ENCODE peak calls at places on chromosomes 2 and 18, in eight cellular contexts. Q is left lung, M is left ventricle myocardium inferior, F is colonic mucosa, S is breast epithelium, I is HCT116, A is HFF-Myc, T is Calu3. P is an unnamed sample.

GRCh38 chr2:190879474-190880373 is 897 bp upstream of the GLS start:
- DNase-seq in Q (no peak), M (no peak), F (no peak), S (no peak), I (no peak), A (no peak), T (no peak), P (no peak)

GRCh38 chr2:171409436-171409971 is 24.3 kb downstream of the METTL8 start:
- DNase-seq in Q (no peak), M (no peak), F (no peak), S (no peak), I (no peak), A (no peak), T (no peak), P (no peak)

GRCh38 chr2:198499539-198499938 is 695.1 kb downstream of the PLCL1 start:
- DNase-seq in Q (peak; percentile 33), M (peak; percentile 22), F (no peak), S (no peak), I (no peak), A (no peak), T (no peak), P (no peak)

GRCh38 chr2:197464180-197464579 is 10.8 kb downstream of the COQ10B start:
- DNase-seq in Q (no peak), M (no peak), F (no peak), S (no peak), I (no peak), A (no peak), T (no peak), P (no peak)

GRCh38 chr2:163593941-163594340 is 141.9 kb downstream of the FIGN start:
- DNase-seq in Q (no peak), M (no peak), F (no peak), S (no peak), I (no peak), A (no peak), T (no peak), P (no peak)

GRCh38 chr2:3111267-3111666 is 266.4 kb downstream of the EIPR1 start:
- DNase-seq in Q (no peak), M (no peak), F (peak; percentile 7), S (no peak), I (no peak), A (no peak), T (no peak), P (no peak)

GRCh38 chr2:10360460-10361219 is 57.9 kb downstream of the HPCAL1 start:
- DNase-seq in Q (no peak), M (no peak), F (no peak), S (no peak), I (no peak), A (no peak), T (no peak), P (no peak)

GRCh38 chr2:5227062-5227699 is 465.0 kb upstream of the SOX11 start:
- DNase-seq in Q (no peak), M (no peak), F (no peak), S (peak; percentile 38), I (no peak), A (no peak), T (no peak), P (no peak)

GRCh38 chr18:35376393-35376741 is 770 bp downstream of the ZNF396 start:
- DNase-seq in Q (peak; percentile 51), M (peak; percentile 22), F (peak; percentile 25), S (peak; percentile 22), I (no peak), A (no peak), T (peak; percentile 29), P (no peak)

GRCh38 chr2:201432551-201433388 is 18.5 kb downstream of the TRAK2 start:
- DNase-seq in Q (no peak), M (no peak), F (no peak), S (no peak), I (no peak), A (no peak), T (no peak), P (no peak)

GRCh38 chr2:116952254-116952653 is 862.2 kb upstream of the DDX18 start:
- DNase-seq in Q (no peak), M (no peak), F (peak; percentile 17), S (no peak), I (no peak), A (no peak), T (peak; percentile 2), P (no peak)

GRCh38 chr2:132581917-132582316 is 88.1 kb downstream of the LYPD1 start:
- DNase-seq in Q (peak; percentile 39), M (no peak), F (peak; percentile 29), S (peak; percentile 25), I (no peak), A (no peak), T (no peak), P (no peak)

GRCh38 chr2:166516712-166517303 is 22.8 kb upstream of the SCN7A start:
- DNase-seq in Q (no peak), M (no peak), F (no peak), S (no peak), I (no peak), A (no peak), T (peak; percentile 43), P (no peak)

GRCh38 chr2:232014681-232015080 is 53.2 kb downstream of the DIS3L2 start:
- DNase-seq in Q (no peak), M (no peak), F (no peak), S (no peak), I (no peak), A (no peak), T (no peak), P (no peak)

GRCh38 chr2:182360012-182360662 is 66.7 kb downstream of the PDE1A start:
- DNase-seq in Q (peak; percentile 33), M (no peak), F (peak; percentile 52), S (no peak), I (no peak), A (no peak), T (peak; percentile 53), P (no peak)

DNA sequence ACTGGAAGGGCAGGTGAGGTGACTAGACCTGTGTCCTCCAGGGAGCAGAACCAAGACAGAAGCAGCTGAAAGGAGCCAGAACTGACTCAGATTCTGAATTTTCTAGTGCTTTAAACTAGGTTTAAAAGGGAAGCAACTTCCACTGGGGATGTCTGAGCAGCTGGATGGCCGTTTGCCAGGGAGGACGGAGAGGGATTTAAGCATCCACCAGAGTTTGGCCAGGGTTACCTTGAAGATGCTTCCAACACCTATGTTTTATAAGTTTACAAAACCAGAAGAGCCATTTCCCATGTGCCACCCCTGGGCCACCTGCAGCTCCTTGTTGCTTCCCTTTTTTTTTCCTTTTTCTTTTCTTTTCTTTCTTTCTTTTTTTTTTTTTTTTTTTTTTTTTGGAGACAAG is 48.6 kb upstream of the RBM44 start:
- DNase-seq in Q (no peak), M (no peak), F (no peak), S (no peak), I (no peak), A (no peak), T (no peak), P (no peak)
- TF ChIP-seq CTCF in Q (no peak), M (no peak), F (no peak), S (no peak), I (no peak), A (no peak), T (no peak), P (no peak)

GRCh38 chr18:59374112-59374511 is 15.0 kb upstream of the LMAN1 start:
- DNase-seq in Q (no peak), M (no peak), F (no peak), S (no peak), I (no peak), A (no peak), T (no peak), P (no peak)

GRCh38 chr18:59372975-59373374 is 13.9 kb upstream of the LMAN1 start:
- DNase-seq in Q (no peak), M (no peak), F (no peak), S (no peak), I (no peak), A (no peak), T (no peak), P (no peak)

GRCh38 chr18:59377938-59378337 is 18.9 kb upstream of the LMAN1 start:
- DNase-seq in Q (no peak), M (no peak), F (no peak), S (no peak), I (no peak), A (no peak), T (no peak), P (no peak)

GRCh38 chr18:59379772-59380530 is 20.9 kb upstream of the LMAN1 start:
- DNase-seq in Q (no peak), M (no peak), F (no peak), S (no peak), I (no peak), A (no peak), T (no peak), P (no peak)

DNA sequence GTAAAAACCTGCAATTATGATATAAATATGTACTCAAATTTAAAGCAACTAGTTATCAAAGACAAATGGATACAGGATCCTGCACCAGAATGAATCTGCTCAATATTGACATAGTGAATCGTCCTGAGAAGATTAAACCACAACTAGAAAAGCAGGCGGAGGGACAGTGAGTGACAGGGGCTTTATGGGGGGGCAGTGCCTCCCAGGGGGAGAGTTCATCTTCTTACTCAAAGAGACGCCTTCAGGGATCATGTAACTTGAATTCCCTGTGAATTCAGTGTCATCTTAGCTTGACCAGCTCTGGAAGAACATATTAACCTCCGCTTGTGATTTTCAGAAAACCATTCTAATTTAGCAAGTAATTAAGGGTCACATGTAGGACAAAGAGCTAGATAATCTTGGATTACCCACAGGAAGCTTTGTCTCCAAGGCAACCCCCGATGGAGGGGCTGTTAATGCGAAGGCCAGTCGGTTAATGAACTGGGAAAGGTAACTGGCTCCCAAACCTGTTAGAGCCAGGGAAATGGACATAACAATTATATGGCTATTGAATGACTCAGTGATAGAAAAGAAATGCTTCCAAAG is 17.4 kb upstream of the LMAN1 start:
- DNase-seq in Q (no peak), M (no peak), F (no peak), S (no peak), I (no peak), A (no peak), T (no peak), P (no peak)
- TF ChIP-seq CTCF in Q (no peak), M (no peak), F (no peak), S (no peak), I (no peak), A (no peak), T (no peak), P (no peak)

GRCh38 chr18:64115906-64116305 is 33.0 kb downstream of the LINC00305 start:
- DNase-seq in Q (no peak), M (no peak), F (no peak), S (no peak), I (no peak), A (no peak), T (no peak), P (no peak)

GRCh38 chr18:64116806-64117205 is 32.1 kb downstream of the LINC00305 start:
- DNase-seq in Q (no peak), M (no peak), F (no peak), S (no peak), I (no peak), A (no peak), T (no peak), P (no peak)

GRCh38 chr18:64119916-64120315 is 29.0 kb downstream of the LINC00305 start:
- DNase-seq in Q (no peak), M (no peak), F (no peak), S (no peak), I (no peak), A (no peak), T (no peak), P (no peak)
- TF ChIP-seq CTCF in Q (no peak), M (no peak), F (no peak), S (no peak), I (no peak), A (no peak), T (peak; percentile 33), P (peak; percentile 48)

DNA sequence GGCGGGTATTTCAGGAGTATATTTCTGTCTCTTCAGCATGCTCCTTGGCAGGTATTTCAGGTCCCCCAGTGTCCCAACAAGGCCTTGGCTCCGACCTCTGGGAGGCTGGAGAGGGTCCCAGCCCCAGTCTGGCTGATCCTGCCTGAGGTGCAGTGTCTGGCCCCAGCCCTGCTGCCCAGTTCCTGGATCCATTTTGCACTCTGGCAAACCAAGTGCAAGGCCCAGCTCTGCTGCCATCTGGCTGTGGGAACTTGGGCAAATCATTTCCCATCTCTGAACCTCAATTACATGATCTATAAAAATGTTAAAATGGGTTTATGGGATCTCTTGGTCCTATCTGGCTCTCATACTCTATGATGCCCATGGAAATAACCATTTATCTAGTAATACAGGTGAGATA is 63.6 kb downstream of the ZBTB7C start:
- DNase-seq in Q (no peak), M (no peak), F (peak; percentile 41), S (no peak), I (peak; percentile 12), A (no peak), T (peak; percentile 48), P (no peak)
- TF ChIP-seq CTCF in Q (peak; percentile 15), M (peak; percentile 48), F (peak; percentile 27), S (no peak), I (peak; percentile 56), A (peak; percentile 43), T (no peak), P (no peak)